ENCODE peak calls at places on chromosome 16, in four cellular contexts. A is K562, U is Caco-2, Y is PC-9. F is an unnamed sample.

GRCh38 chr16:71573387-71574094 is 3.4 kb downstream of the TAT start:
- DNase-seq in Y (no peak), A (no peak), U (no peak), F (no peak)

GRCh38 chr16:80527297-80527696 is 13.5 kb upstream of the DYNLRB2 start:
- DNase-seq in Y (peak; percentile 11), U (no peak), A (no peak), F (peak; percentile 17)

GRCh38 chr16:5065813-5066212 is at the start of gene C16orf89:
- DNase-seq in U (no peak), A (no peak), Y (no peak), F (no peak)

GRCh38 chr16:53052519-53053501 is at the start of gene CHD9NB:
- DNase-seq in Y (peak; percentile 73), A (no peak), U (peak; percentile 74), F (no peak)

GRCh38 chr16:68022728-68023537 is at the start of the genes DDX28 and DUS2:
- DNase-seq in Y (peak; percentile 90), U (peak; percentile 94), A (peak; percentile 86), F (peak; percentile 94)

GRCh38 chr16:29760567-29761279 is 14.9 kb upstream of the C16orf54 start:
- DNase-seq in A (no peak), Y (no peak), U (peak; percentile 48), F (peak; percentile 18)

GRCh38 chr16:50195276-50195675 is 42.2 kb downstream of the TENT4B start:
- DNase-seq in U (no peak), Y (no peak), A (no peak), F (no peak)

GRCh38 chr16:228151-228855 is 946 bp downstream of the LUC7L start:
- DNase-seq in Y (no peak), U (no peak), A (no peak), F (no peak)

GRCh38 chr16:22816475-22816874 is 2.5 kb downstream of the HS3ST2 start:
- DNase-seq in U (no peak), A (no peak), Y (peak; percentile 8), F (no peak)

GRCh38 chr16:47258874-47259461 is 115.2 kb upstream of the NETO2 start:
- DNase-seq in Y (no peak), U (no peak), A (peak; percentile 61), F (no peak)

GRCh38 chr16:78274771-78275170 is 175.3 kb downstream of the WWOX start:
- DNase-seq in Y (no peak), U (no peak), A (no peak), F (no peak)

GRCh38 chr16:2716948-2717347 is 3.1 kb downstream of the PRSS27 start:
- DNase-seq in A (no peak), U (no peak), Y (no peak), F (no peak)
- TF ChIP-seq CTCF in A (peak; percentile 13), U (no peak), Y (no peak), F (no peak)

GRCh38 chr16:12815361-12815760 is 11.7 kb upstream of the CPPED1 start:
- DNase-seq in A (no peak), Y (no peak), U (no peak), F (no peak)
- TF ChIP-seq CTCF in A (no peak), Y (no peak), U (peak; percentile 10), F (no peak)

GRCh38 chr16:27764427-27764826 is 214.5 kb downstream of the KATNIP start:
- DNase-seq in U (no peak), A (no peak), Y (no peak), F (no peak)
- TF ChIP-seq CTCF in U (no peak), A (no peak), Y (no peak), F (no peak)

DNA sequence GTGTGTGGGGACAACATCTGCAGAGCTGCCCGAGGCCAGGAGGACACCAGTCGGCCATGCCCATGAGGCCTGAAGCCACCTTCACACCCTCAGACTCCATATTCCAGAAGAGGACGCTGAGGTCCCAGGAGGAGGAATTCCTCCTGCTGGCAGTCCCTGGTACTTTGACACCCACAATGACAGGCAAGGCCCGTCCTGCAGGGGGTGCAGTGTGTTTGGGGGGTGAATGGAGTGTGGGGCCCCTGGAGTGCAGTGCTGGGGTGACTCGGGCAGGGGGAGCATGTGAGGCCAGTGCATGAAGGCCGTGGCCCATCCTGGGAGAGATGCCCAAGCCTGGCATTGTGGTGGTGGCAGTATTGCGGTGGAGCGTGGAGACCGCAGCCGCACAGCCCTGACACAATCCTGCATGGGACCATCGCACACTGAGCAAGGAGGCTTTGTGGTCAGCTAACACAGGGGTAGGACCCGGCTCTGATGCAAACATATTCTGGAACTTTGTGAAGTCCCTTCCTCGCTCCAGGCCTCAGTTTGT is 52.2 kb downstream of the ZDHHC7 start:
- DNase-seq in U (no peak), A (peak; percentile 90), Y (peak; percentile 38), F (no peak)
- TF ChIP-seq CTCF in U (peak; percentile 69), A (peak; percentile 99), Y (peak; percentile 58), F (no peak)

F was measured in nephron progenitor cell.